ENCODE peak calls at places on chromosome 19, in four cellular contexts. N is neural progenitor cell, E is HCT116, V is H9. T is an unnamed sample. For H4K20me1 and H3K4me1, the result is how much of the 10 kb centered on the place peaks cover.

GRCh38 chr19:34336781-34337271 is 28.2 kb upstream of the GPI start:
- DNase-seq in N (peak), E (peak), V (no peak), T (no peak)

GRCh38 chr19:45016388-45017314 is 15.4 kb downstream of the RELB start:
- DNase-seq in N (peak), E (peak), V (peak), T (peak)

GRCh38 chr19:8163781-8164180 is 14.4 kb upstream of the FBN3 start:
- DNase-seq in N (no peak), E (no peak), V (peak), T (no peak)

GRCh38 chr19:45349126-45349415 is 8.5 kb downstream of the KLC3 start:
- DNase-seq in N (no peak), E (no peak), V (no peak), T (no peak)

GRCh38 chr19:33627962-33628839 is 6.4 kb downstream of the CHST8 start:
- DNase-seq in N (no peak), E (no peak), V (no peak), T (no peak)

GRCh38 chr19:23991170-23991569 is 76.5 kb downstream of the ZNF726 start:
- DNase-seq in N (no peak), E (no peak), V (no peak), T (no peak)

GRCh38 chr19:18059902-18060301 is 26.8 kb downstream of the IL12RB1 start:
- DNase-seq in N (no peak), E (no peak), V (no peak), T (no peak)

GRCh38 chr19:10246511-10246910 is 5.5 kb upstream of the MRPL4 start:
- DNase-seq in N (no peak), E (no peak), V (no peak), T (no peak)

GRCh38 chr19:52492201-52492960 is 35.1 kb upstream of the ZNF808 start:
- DNase-seq in N (peak), E (no peak), V (peak), T (no peak)

GRCh38 chr19:33248954-33249613 is 23.4 kb upstream of the SLC7A10 start:
- DNase-seq in N (no peak), E (no peak), V (no peak), T (no peak)

GRCh38 chr19:3207466-3208242 is 16.8 kb upstream of the CELF5 start:
- DNase-seq in N (no peak), E (no peak), V (peak), T (no peak)

GRCh38 chr19:12939292-12939606 is 840 bp downstream of the CALR start:
- DNase-seq in N (peak), E (no peak), V (no peak), T (peak)

DNA sequence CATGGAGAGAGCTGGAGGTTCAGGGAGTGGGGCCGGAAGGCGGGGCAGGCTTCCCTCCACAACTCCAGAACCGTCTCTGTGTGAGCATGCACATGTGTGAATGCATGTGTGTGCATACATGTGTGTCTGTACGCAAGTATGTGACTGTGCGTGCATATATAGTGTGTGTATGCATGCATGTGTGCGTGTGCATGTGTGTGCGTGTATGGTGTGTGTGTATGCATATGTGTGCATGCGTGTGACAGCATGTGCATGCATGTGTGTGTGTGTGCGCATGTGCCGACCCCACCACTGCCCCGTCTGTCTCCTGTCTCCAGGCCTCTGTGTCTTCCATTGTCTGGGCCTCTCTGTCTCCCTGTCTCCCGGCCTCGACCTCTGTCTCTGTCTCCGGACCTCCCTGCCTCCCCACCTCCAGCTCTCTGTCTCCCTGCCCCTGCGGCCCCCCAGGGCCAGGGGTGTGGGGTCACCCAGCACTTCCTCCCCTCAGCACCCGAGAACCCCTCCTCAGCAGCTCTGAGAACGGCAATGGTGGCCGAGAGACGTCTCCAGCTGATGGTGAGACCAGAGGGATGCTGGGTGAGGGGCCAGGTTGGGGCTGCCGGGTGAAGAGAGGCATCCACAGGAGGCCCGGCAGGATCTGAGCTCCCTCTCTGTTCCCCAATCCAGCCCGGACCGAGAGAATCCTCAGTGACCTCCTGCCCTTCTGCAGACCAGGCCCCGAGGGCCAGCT is 22.5 kb downstream of the ARHGEF1 start:
- DNase-seq in N (no peak), E (no peak), V (no peak), T (no peak)
- H4K20me1 ChIP-seq in N (under half), E (under half), V (under half), T (under half)

DNA sequence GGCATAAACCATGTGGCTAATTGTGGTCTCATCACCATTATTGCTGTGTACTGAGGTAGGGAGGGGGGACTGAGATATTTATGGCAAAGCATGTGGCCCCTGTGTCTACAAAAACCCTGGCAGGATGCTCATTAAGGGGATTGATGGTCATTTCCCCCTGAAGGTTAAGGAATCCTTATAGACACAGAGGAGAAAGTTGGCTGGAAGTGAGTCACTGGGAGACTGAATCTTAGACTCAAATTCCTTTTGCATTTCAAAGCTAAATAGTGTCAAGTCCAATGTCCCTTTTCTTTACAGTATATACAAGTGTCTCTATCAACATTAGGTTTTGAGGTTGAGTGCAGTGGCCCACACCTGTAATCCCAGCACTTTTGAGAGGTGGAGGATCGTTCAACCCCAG is 9.9 kb upstream of the DACT3 start:
- DNase-seq in N (no peak), E (no peak), V (no peak), T (no peak)
- H3K4me1 ChIP-seq in N (under half), E (under half), V (under half), T (under half)

GRCh38 chr19:39410620-39411005 is 1.9 kb upstream of the PLEKHG2 start:
- DNase-seq in N (peak), E (no peak), V (no peak), T (no peak)

GRCh38 chr19:39407644-39408391 is 1.2 kb downstream of the ZFP36 start:
- DNase-seq in N (peak), E (no peak), V (no peak), T (no peak)

GRCh38 chr19:39409886-39410619 is 2.4 kb upstream of the PLEKHG2 start:
- DNase-seq in N (peak), E (peak), V (no peak), T (peak)

GRCh38 chr19:39408392-39409206 is 2.0 kb downstream of the ZFP36 start:
- DNase-seq in N (peak), E (peak), V (no peak), T (peak)

GRCh38 chr19:39409207-39409885 is 2.7 kb downstream of the ZFP36 start:
- DNase-seq in N (no peak), E (peak), V (peak), T (no peak)
- H2AFZ ChIP-seq in N (peak), E (no peak), V (no peak), T (no peak)

GRCh38 chr19:41298327-41298964 is 11.5 kb upstream of the CCDC97 start:
- DNase-seq in N (no peak), E (no peak), V (no peak), T (peak)
- H4K20me1 ChIP-seq in N (under half), E (under half), V (under half), T (under half)

GRCh38 chr19:49570138-49570856 is 10.1 kb downstream of the NOSIP start:
- DNase-seq in N (peak), E (peak), V (peak), T (peak)
- H3K4me1 ChIP-seq in N (under half), E (half or more), V (under half), T (under half)